ENCODE peak calls at places on chromosomes 11 and 22, in seven cellular contexts. One of them, this sample, is unnamed.

GRCh38 chr22:19918332-19919106 is 23.1 kb upstream of the COMT start:
- DNase-seq in GM12865: no peak
- DNase-seq in BE2C: peak
- DNase-seq in cardiac fibroblast: no peak
- DNase-seq in LNCaP clone FGC: no peak
- DNase-seq in endothelial cell: no peak
- DNase-seq in foreskin fibroblast: no peak
- DNase-seq in this sample: no peak

GRCh38 chr11:36257351-36257750 is 31.9 kb downstream of the COMMD9 start:
- DNase-seq in foreskin fibroblast: no peak
- DNase-seq in LNCaP clone FGC: no peak
- DNase-seq in GM12865: no peak
- DNase-seq in BE2C: no peak
- DNase-seq in endothelial cell: no peak
- DNase-seq in cardiac fibroblast: peak
- DNase-seq in this sample: no peak

GRCh38 chr11:126024143-126024542 is 38.5 kb downstream of the CDON start:
- DNase-seq in cardiac fibroblast: no peak
- DNase-seq in endothelial cell: no peak
- DNase-seq in GM12865: no peak
- DNase-seq in foreskin fibroblast: no peak
- DNase-seq in BE2C: no peak
- DNase-seq in LNCaP clone FGC: no peak
- DNase-seq in this sample: no peak

GRCh38 chr11:43071338-43071737 is 240.5 kb upstream of the API5 start:
- DNase-seq in BE2C: no peak
- DNase-seq in cardiac fibroblast: no peak
- DNase-seq in endothelial cell: no peak
- DNase-seq in GM12865: no peak
- DNase-seq in foreskin fibroblast: no peak
- DNase-seq in LNCaP clone FGC: no peak
- DNase-seq in this sample: no peak

GRCh38 chr11:76629853-76630599 is 40.5 kb downstream of the LRRC32 start:
- DNase-seq in LNCaP clone FGC: no peak
- DNase-seq in foreskin fibroblast: no peak
- DNase-seq in GM12865: no peak
- DNase-seq in BE2C: no peak
- DNase-seq in endothelial cell: no peak
- DNase-seq in cardiac fibroblast: peak
- DNase-seq in this sample: no peak

GRCh38 chr11:123478352-123478986 is 48.4 kb downstream of the GRAMD1B start:
- DNase-seq in GM12865: peak
- DNase-seq in foreskin fibroblast: peak
- DNase-seq in cardiac fibroblast: peak
- DNase-seq in LNCaP clone FGC: peak
- DNase-seq in endothelial cell: peak
- DNase-seq in BE2C: peak
- DNase-seq in this sample: peak

GRCh38 chr11:103601230-103601846 is 435.1 kb upstream of the DDI1 start:
- DNase-seq in cardiac fibroblast: peak
- DNase-seq in LNCaP clone FGC: no peak
- DNase-seq in BE2C: peak
- DNase-seq in foreskin fibroblast: peak
- DNase-seq in endothelial cell: peak
- DNase-seq in GM12865: peak
- DNase-seq in this sample: peak

GRCh38 chr11:47220401-47220821 is 5.6 kb downstream of the DDB2 start:
- DNase-seq in BE2C: no peak
- DNase-seq in LNCaP clone FGC: no peak
- DNase-seq in foreskin fibroblast: peak
- DNase-seq in GM12865: no peak
- DNase-seq in endothelial cell: no peak
- DNase-seq in cardiac fibroblast: peak
- DNase-seq in this sample: no peak

GRCh38 chr11:79117488-79117887 is 323.3 kb downstream of the TENM4 start:
- DNase-seq in endothelial cell: no peak
- DNase-seq in GM12865: no peak
- DNase-seq in BE2C: no peak
- DNase-seq in cardiac fibroblast: no peak
- DNase-seq in LNCaP clone FGC: peak
- DNase-seq in foreskin fibroblast: no peak
- DNase-seq in this sample: no peak

GRCh38 chr11:114272311-114272710 is 23.9 kb upstream of the NNMT start:
- DNase-seq in GM12865: no peak
- DNase-seq in endothelial cell: no peak
- DNase-seq in LNCaP clone FGC: no peak
- DNase-seq in cardiac fibroblast: no peak
- DNase-seq in BE2C: no peak
- DNase-seq in foreskin fibroblast: no peak
- DNase-seq in this sample: no peak

GRCh38 chr22:30875481-30876215 is 92.9 kb downstream of the MORC2 start:
- DNase-seq in BE2C: no peak
- DNase-seq in LNCaP clone FGC: peak
- DNase-seq in cardiac fibroblast: no peak
- DNase-seq in endothelial cell: no peak
- DNase-seq in GM12865: no peak
- DNase-seq in foreskin fibroblast: no peak
- DNase-seq in this sample: no peak

GRCh38 chr11:65422633-65423515 is at the start of gene NEAT1:
- DNase-seq in LNCaP clone FGC: peak
- DNase-seq in GM12865: peak
- DNase-seq in foreskin fibroblast: peak
- DNase-seq in BE2C: peak
- DNase-seq in endothelial cell: peak
- DNase-seq in cardiac fibroblast: peak
- DNase-seq in this sample: peak

GRCh38 chr11:65502852-65503603 is 4.2 kb downstream of the MALAT1 start:
- DNase-seq in endothelial cell: no peak
- DNase-seq in LNCaP clone FGC: no peak
- DNase-seq in BE2C: no peak
- DNase-seq in cardiac fibroblast: peak
- DNase-seq in foreskin fibroblast: no peak
- DNase-seq in GM12865: peak
- DNase-seq in this sample: no peak

GRCh38 chr11:43138621-43139140 is 173.1 kb upstream of the API5 start:
- DNase-seq in BE2C: no peak
- DNase-seq in foreskin fibroblast: no peak
- DNase-seq in LNCaP clone FGC: no peak
- DNase-seq in cardiac fibroblast: no peak
- DNase-seq in endothelial cell: no peak
- DNase-seq in GM12865: no peak
- DNase-seq in this sample: no peak

GRCh38 chr11:278001-278951 is at the start of gene NLRP6:
- DNase-seq in endothelial cell: no peak
- DNase-seq in LNCaP clone FGC: no peak
- DNase-seq in GM12865: no peak
- DNase-seq in BE2C: no peak
- DNase-seq in foreskin fibroblast: no peak
- DNase-seq in cardiac fibroblast: no peak
- DNase-seq in this sample: no peak

GRCh38 chr11:70233511-70233919 is 30.4 kb downstream of the FADD start:
- DNase-seq in cardiac fibroblast: peak
- DNase-seq in endothelial cell: no peak
- DNase-seq in GM12865: peak
- DNase-seq in LNCaP clone FGC: no peak
- DNase-seq in BE2C: no peak
- DNase-seq in foreskin fibroblast: peak
- DNase-seq in this sample: no peak

GRCh38 chr11:119518746-119519382 is 95.9 kb upstream of the THY1 start:
- DNase-seq in GM12865: peak
- DNase-seq in BE2C: no peak
- DNase-seq in foreskin fibroblast: peak
- DNase-seq in LNCaP clone FGC: peak
- DNase-seq in cardiac fibroblast: peak
- DNase-seq in endothelial cell: peak
- DNase-seq in this sample: peak

GRCh38 chr11:115869780-115870431 is 365.7 kb upstream of the CADM1 start:
- DNase-seq in BE2C: peak
- DNase-seq in cardiac fibroblast: peak
- DNase-seq in endothelial cell: peak
- DNase-seq in foreskin fibroblast: no peak
- DNase-seq in GM12865: peak
- DNase-seq in LNCaP clone FGC: no peak
- DNase-seq in this sample: peak

GRCh38 chr11:56909563-56909962 is 79.2 kb upstream of the OR5AK2 start:
- DNase-seq in BE2C: no peak
- DNase-seq in GM12865: no peak
- DNase-seq in foreskin fibroblast: no peak
- DNase-seq in cardiac fibroblast: no peak
- DNase-seq in endothelial cell: no peak
- DNase-seq in LNCaP clone FGC: no peak
- DNase-seq in this sample: no peak

GRCh38 chr11:117809236-117810055 is 12.4 kb upstream of the DSCAML1 start:
- DNase-seq in endothelial cell: peak
- DNase-seq in BE2C: peak
- DNase-seq in LNCaP clone FGC: no peak
- DNase-seq in cardiac fibroblast: peak
- DNase-seq in GM12865: peak
- DNase-seq in foreskin fibroblast: no peak
- DNase-seq in this sample: peak

GRCh38 chr11:13680501-13681264 is 12.2 kb downstream of the FAR1 start:
- DNase-seq in GM12865: peak
- DNase-seq in endothelial cell: no peak
- DNase-seq in cardiac fibroblast: peak
- DNase-seq in BE2C: no peak
- DNase-seq in foreskin fibroblast: no peak
- DNase-seq in LNCaP clone FGC: no peak
- DNase-seq in this sample: no peak

GRCh38 chr22:29695129-29695926 is 24.5 kb upstream of the CABP7 start:
- DNase-seq in LNCaP clone FGC: no peak
- DNase-seq in cardiac fibroblast: no peak
- DNase-seq in GM12865: no peak
- DNase-seq in foreskin fibroblast: no peak
- DNase-seq in BE2C: peak
- DNase-seq in endothelial cell: no peak
- DNase-seq in this sample: no peak

GRCh38 chr11:123193742-123194141 is 1.3 kb downstream of the CLMP start:
- DNase-seq in endothelial cell: no peak
- DNase-seq in cardiac fibroblast: peak
- DNase-seq in GM12865: no peak
- DNase-seq in foreskin fibroblast: no peak
- DNase-seq in LNCaP clone FGC: no peak
- DNase-seq in BE2C: no peak
- DNase-seq in this sample: no peak

GRCh38 chr11:120723751-120724150 is 212.2 kb downstream of the GRIK4 start:
- DNase-seq in GM12865: peak
- DNase-seq in endothelial cell: no peak
- DNase-seq in BE2C: no peak
- DNase-seq in LNCaP clone FGC: no peak
- DNase-seq in cardiac fibroblast: no peak
- DNase-seq in foreskin fibroblast: no peak
- DNase-seq in this sample: no peak

GRCh38 chr22:50443801-50444625 is 30.8 kb downstream of the SBF1 start:
- DNase-seq in LNCaP clone FGC: no peak
- DNase-seq in BE2C: no peak
- DNase-seq in foreskin fibroblast: no peak
- DNase-seq in GM12865: no peak
- DNase-seq in cardiac fibroblast: no peak
- DNase-seq in endothelial cell: no peak
- DNase-seq in this sample: no peak

GRCh38 chr11:10441652-10442503 is 13.2 kb upstream of the AMPD3 start:
- DNase-seq in endothelial cell: no peak
- DNase-seq in cardiac fibroblast: no peak
- DNase-seq in GM12865: peak
- DNase-seq in LNCaP clone FGC: no peak
- DNase-seq in foreskin fibroblast: no peak
- DNase-seq in BE2C: no peak
- DNase-seq in this sample: no peak

GRCh38 chr22:49643466-49643865 is 184.2 kb downstream of the BRD1 start:
- DNase-seq in foreskin fibroblast: no peak
- DNase-seq in LNCaP clone FGC: no peak
- DNase-seq in BE2C: no peak
- DNase-seq in cardiac fibroblast: no peak
- DNase-seq in endothelial cell: no peak
- DNase-seq in GM12865: no peak
- DNase-seq in this sample: no peak

GRCh38 chr11:15730617-15731385 is 616.1 kb downstream of the INSC start:
- DNase-seq in foreskin fibroblast: no peak
- DNase-seq in LNCaP clone FGC: no peak
- DNase-seq in BE2C: no peak
- DNase-seq in endothelial cell: no peak
- DNase-seq in cardiac fibroblast: no peak
- DNase-seq in GM12865: no peak
- DNase-seq in this sample: no peak

GRCh38 chr11:66068923-66069714 is 953 bp upstream of the PACS1 start:
- DNase-seq in foreskin fibroblast: peak
- DNase-seq in endothelial cell: no peak
- DNase-seq in GM12865: peak
- DNase-seq in BE2C: peak
- DNase-seq in LNCaP clone FGC: no peak
- DNase-seq in cardiac fibroblast: peak
- DNase-seq in this sample: no peak

DNA sequence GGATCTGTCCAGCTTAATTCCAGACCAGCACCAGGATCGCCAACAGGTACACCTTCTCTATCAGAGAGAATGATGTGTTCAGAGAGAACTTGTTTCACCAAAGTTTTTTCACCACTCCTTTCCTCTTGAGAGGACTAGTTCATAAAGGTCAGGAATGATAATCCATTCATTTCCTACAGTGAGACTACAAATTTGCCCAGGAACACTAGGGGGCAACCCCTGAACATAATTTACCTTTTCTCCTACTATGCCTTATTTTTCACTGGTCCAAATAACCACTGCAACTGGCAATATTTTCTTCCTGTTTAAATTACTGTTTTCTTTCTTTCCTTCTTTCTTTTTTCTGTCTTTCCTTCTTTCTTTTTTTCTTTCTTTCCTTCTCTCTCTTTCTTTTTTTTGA is 22.5 kb downstream of the CAVIN3 start:
- DNase-seq in cardiac fibroblast: no peak
- DNase-seq in BE2C: no peak
- DNase-seq in endothelial cell: no peak
- DNase-seq in LNCaP clone FGC: no peak
- DNase-seq in foreskin fibroblast: no peak
- DNase-seq in GM12865: no peak
- DNase-seq in this sample: no peak
- TF ChIP-seq CTCF in cardiac fibroblast: peak
- TF ChIP-seq CTCF in BE2C: peak
- TF ChIP-seq CTCF in endothelial cell: peak
- TF ChIP-seq CTCF in LNCaP clone FGC: peak
- TF ChIP-seq CTCF in foreskin fibroblast: peak
- TF ChIP-seq CTCF in GM12865: peak
- TF ChIP-seq CTCF in this sample: peak

GRCh38 chr11:2893021-2893528 is 7.5 kb upstream of the CDKN1C start:
- DNase-seq in BE2C: no peak
- DNase-seq in cardiac fibroblast: no peak
- DNase-seq in endothelial cell: no peak
- DNase-seq in GM12865: no peak
- DNase-seq in foreskin fibroblast: no peak
- DNase-seq in LNCaP clone FGC: no peak
- DNase-seq in this sample: no peak
- TF ChIP-seq CTCF in BE2C: no peak
- TF ChIP-seq CTCF in cardiac fibroblast: no peak
- TF ChIP-seq CTCF in endothelial cell: no peak
- TF ChIP-seq CTCF in GM12865: peak
- TF ChIP-seq CTCF in foreskin fibroblast: no peak
- TF ChIP-seq CTCF in LNCaP clone FGC: no peak
- TF ChIP-seq CTCF in this sample: no peak

GRCh38 chr11:83088965-83089364 is 17.3 kb upstream of the RAB30 start:
- DNase-seq in BE2C: no peak
- DNase-seq in cardiac fibroblast: no peak
- DNase-seq in LNCaP clone FGC: no peak
- DNase-seq in endothelial cell: no peak
- DNase-seq in GM12865: no peak
- DNase-seq in foreskin fibroblast: no peak
- DNase-seq in this sample: no peak
- TF ChIP-seq CTCF in BE2C: peak
- TF ChIP-seq CTCF in cardiac fibroblast: peak
- TF ChIP-seq CTCF in LNCaP clone FGC: no peak
- TF ChIP-seq CTCF in endothelial cell: no peak
- TF ChIP-seq CTCF in GM12865: peak
- TF ChIP-seq CTCF in foreskin fibroblast: peak
- TF ChIP-seq CTCF in this sample: no peak

GRCh38 chr22:21624120-21624879 is 5.5 kb downstream of the YDJC start:
- DNase-seq in LNCaP clone FGC: peak
- DNase-seq in GM12865: no peak
- DNase-seq in foreskin fibroblast: peak
- DNase-seq in cardiac fibroblast: peak
- DNase-seq in BE2C: peak
- DNase-seq in endothelial cell: peak
- DNase-seq in this sample: peak
- TF ChIP-seq CTCF in LNCaP clone FGC: peak
- TF ChIP-seq CTCF in GM12865: peak
- TF ChIP-seq CTCF in foreskin fibroblast: peak
- TF ChIP-seq CTCF in cardiac fibroblast: peak
- TF ChIP-seq CTCF in BE2C: peak
- TF ChIP-seq CTCF in endothelial cell: peak
- TF ChIP-seq CTCF in this sample: peak

This sample was measured in nephron progenitor cell.